ENCODE peak calls at places on chromosomes 11 and 22, in ten cellular contexts. One of them, this sample, is unnamed.

GRCh38 chr11:13341028-13341427 is 63.4 kb downstream of the BMAL1 start:
- DNase-seq in lower leg skin: no peak
- DNase-seq in fibroblast of mammary gland: no peak
- DNase-seq in GM10248: no peak
- DNase-seq in mucosa of descending colon: no peak
- DNase-seq in Calu3: no peak
- DNase-seq in cardiac fibroblast: no peak
- DNase-seq in GM06990: no peak
- DNase-seq in GM13977: no peak
- DNase-seq in fibroblast of the aortic adventitia: no peak
- DNase-seq in this sample: no peak

GRCh38 chr11:116891746-116892145 is 54.3 kb upstream of the APOA1 start:
- DNase-seq in lower leg skin: no peak
- DNase-seq in fibroblast of mammary gland: no peak
- DNase-seq in GM10248: no peak
- DNase-seq in mucosa of descending colon: no peak
- DNase-seq in Calu3: no peak
- DNase-seq in cardiac fibroblast: no peak
- DNase-seq in GM06990: no peak
- DNase-seq in GM13977: no peak
- DNase-seq in fibroblast of the aortic adventitia: no peak
- DNase-seq in this sample: no peak

GRCh38 chr11:117716652-117717440 is 80.2 kb downstream of the DSCAML1 start:
- DNase-seq in lower leg skin: no peak
- DNase-seq in fibroblast of mammary gland: no peak
- DNase-seq in GM10248: no peak
- DNase-seq in mucosa of descending colon: no peak
- DNase-seq in Calu3: no peak
- DNase-seq in cardiac fibroblast: no peak
- DNase-seq in GM06990: no peak
- DNase-seq in GM13977: no peak
- DNase-seq in fibroblast of the aortic adventitia: no peak
- DNase-seq in this sample: no peak

GRCh38 chr22:33563568-33563967 is 356.7 kb downstream of the LARGE1 start:
- DNase-seq in lower leg skin: no peak
- DNase-seq in fibroblast of mammary gland: no peak
- DNase-seq in GM10248: no peak
- DNase-seq in mucosa of descending colon: no peak
- DNase-seq in Calu3: no peak
- DNase-seq in cardiac fibroblast: no peak
- DNase-seq in GM06990: no peak
- DNase-seq in GM13977: no peak
- DNase-seq in fibroblast of the aortic adventitia: no peak
- DNase-seq in this sample: no peak

GRCh38 chr11:62536301-62536957 is 10.2 kb downstream of the AHNAK start:
- DNase-seq in lower leg skin: no peak
- DNase-seq in fibroblast of mammary gland: no peak
- DNase-seq in GM10248: no peak
- DNase-seq in mucosa of descending colon: no peak
- DNase-seq in Calu3: no peak
- DNase-seq in cardiac fibroblast: no peak
- DNase-seq in GM06990: no peak
- DNase-seq in GM13977: no peak
- DNase-seq in fibroblast of the aortic adventitia: no peak
- DNase-seq in this sample: no peak

GRCh38 chr11:7490054-7490453 is 4.7 kb downstream of the OLFML1 start:
- DNase-seq in lower leg skin: no peak
- DNase-seq in fibroblast of mammary gland: peak
- DNase-seq in GM10248: no peak
- DNase-seq in mucosa of descending colon: no peak
- DNase-seq in Calu3: no peak
- DNase-seq in cardiac fibroblast: peak
- DNase-seq in GM06990: no peak
- DNase-seq in GM13977: no peak
- DNase-seq in fibroblast of the aortic adventitia: peak
- DNase-seq in this sample: no peak

GRCh38 chr11:643849-644738 is 7.0 kb downstream of the DRD4 start:
- DNase-seq in lower leg skin: no peak
- DNase-seq in fibroblast of mammary gland: no peak
- DNase-seq in GM10248: no peak
- DNase-seq in mucosa of descending colon: no peak
- DNase-seq in Calu3: no peak
- DNase-seq in cardiac fibroblast: no peak
- DNase-seq in GM06990: no peak
- DNase-seq in GM13977: no peak
- DNase-seq in fibroblast of the aortic adventitia: no peak
- DNase-seq in this sample: peak

GRCh38 chr11:19872526-19873135 is 160.0 kb downstream of the NAV2 start:
- DNase-seq in lower leg skin: no peak
- DNase-seq in fibroblast of mammary gland: no peak
- DNase-seq in GM10248: no peak
- DNase-seq in mucosa of descending colon: no peak
- DNase-seq in Calu3: no peak
- DNase-seq in cardiac fibroblast: no peak
- DNase-seq in GM06990: no peak
- DNase-seq in GM13977: no peak
- DNase-seq in fibroblast of the aortic adventitia: no peak
- DNase-seq in this sample: no peak

GRCh38 chr11:14891143-14892035 is 642 bp downstream of the CYP2R1 start:
- DNase-seq in lower leg skin: peak
- DNase-seq in fibroblast of mammary gland: peak
- DNase-seq in GM10248: peak
- DNase-seq in mucosa of descending colon: peak
- DNase-seq in Calu3: peak
- DNase-seq in cardiac fibroblast: peak
- DNase-seq in GM06990: peak
- DNase-seq in GM13977: peak
- DNase-seq in fibroblast of the aortic adventitia: peak
- DNase-seq in this sample: peak

GRCh38 chr11:68038226-68038717 is 553 bp upstream of the TCIRG1 start:
- DNase-seq in lower leg skin: no peak
- DNase-seq in fibroblast of mammary gland: no peak
- DNase-seq in GM10248: no peak
- DNase-seq in mucosa of descending colon: peak
- DNase-seq in Calu3: no peak
- DNase-seq in cardiac fibroblast: no peak
- DNase-seq in GM06990: peak
- DNase-seq in GM13977: no peak
- DNase-seq in fibroblast of the aortic adventitia: no peak
- DNase-seq in this sample: no peak

GRCh38 chr11:85725510-85726258 is 39.7 kb upstream of the CCDC89 start:
- DNase-seq in lower leg skin: no peak
- DNase-seq in fibroblast of mammary gland: peak
- DNase-seq in GM10248: no peak
- DNase-seq in mucosa of descending colon: no peak
- DNase-seq in Calu3: no peak
- DNase-seq in cardiac fibroblast: peak
- DNase-seq in GM06990: no peak
- DNase-seq in GM13977: no peak
- DNase-seq in fibroblast of the aortic adventitia: peak
- DNase-seq in this sample: no peak

GRCh38 chr11:34281256-34281655 is 76.6 kb downstream of the ABTB2 start:
- DNase-seq in lower leg skin: no peak
- DNase-seq in fibroblast of mammary gland: no peak
- DNase-seq in GM10248: no peak
- DNase-seq in mucosa of descending colon: no peak
- DNase-seq in Calu3: no peak
- DNase-seq in cardiac fibroblast: no peak
- DNase-seq in GM06990: no peak
- DNase-seq in GM13977: no peak
- DNase-seq in fibroblast of the aortic adventitia: peak
- DNase-seq in this sample: no peak

DNA sequence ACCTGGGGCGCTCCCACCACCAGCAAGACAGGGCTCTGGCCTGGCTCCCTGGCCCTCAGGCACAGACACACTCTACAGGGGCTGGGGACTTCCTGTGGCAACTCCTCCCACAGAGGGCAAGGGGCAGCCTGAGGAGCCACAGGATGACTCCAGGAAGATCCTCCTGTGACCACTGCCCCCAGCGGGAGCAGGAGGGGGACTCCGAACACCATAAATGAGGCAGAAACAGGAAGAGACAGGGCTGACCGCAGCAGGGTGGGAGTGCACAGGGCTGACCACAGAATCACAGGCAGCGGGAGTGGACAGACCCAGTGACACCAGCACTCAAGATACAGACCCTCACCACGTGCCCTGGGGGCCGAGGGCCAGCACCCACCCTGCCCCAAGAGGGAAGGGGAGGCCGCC is 10.8 kb downstream of the ARAP1 start:
- DNase-seq in lower leg skin: no peak
- DNase-seq in fibroblast of mammary gland: no peak
- DNase-seq in GM10248: no peak
- DNase-seq in mucosa of descending colon: no peak
- DNase-seq in Calu3: no peak
- DNase-seq in cardiac fibroblast: no peak
- DNase-seq in GM06990: peak
- DNase-seq in GM13977: no peak
- DNase-seq in fibroblast of the aortic adventitia: no peak
- DNase-seq in this sample: no peak
- TF ChIP-seq CTCF in lower leg skin: no peak
- TF ChIP-seq CTCF in fibroblast of mammary gland: no peak
- TF ChIP-seq CTCF in GM10248: no peak
- TF ChIP-seq CTCF in mucosa of descending colon: no peak
- TF ChIP-seq CTCF in Calu3: no peak
- TF ChIP-seq CTCF in cardiac fibroblast: no peak
- TF ChIP-seq CTCF in GM06990: no peak
- TF ChIP-seq CTCF in GM13977: no peak
- TF ChIP-seq CTCF in fibroblast of the aortic adventitia: no peak
- TF ChIP-seq CTCF in this sample: no peak

DNA sequence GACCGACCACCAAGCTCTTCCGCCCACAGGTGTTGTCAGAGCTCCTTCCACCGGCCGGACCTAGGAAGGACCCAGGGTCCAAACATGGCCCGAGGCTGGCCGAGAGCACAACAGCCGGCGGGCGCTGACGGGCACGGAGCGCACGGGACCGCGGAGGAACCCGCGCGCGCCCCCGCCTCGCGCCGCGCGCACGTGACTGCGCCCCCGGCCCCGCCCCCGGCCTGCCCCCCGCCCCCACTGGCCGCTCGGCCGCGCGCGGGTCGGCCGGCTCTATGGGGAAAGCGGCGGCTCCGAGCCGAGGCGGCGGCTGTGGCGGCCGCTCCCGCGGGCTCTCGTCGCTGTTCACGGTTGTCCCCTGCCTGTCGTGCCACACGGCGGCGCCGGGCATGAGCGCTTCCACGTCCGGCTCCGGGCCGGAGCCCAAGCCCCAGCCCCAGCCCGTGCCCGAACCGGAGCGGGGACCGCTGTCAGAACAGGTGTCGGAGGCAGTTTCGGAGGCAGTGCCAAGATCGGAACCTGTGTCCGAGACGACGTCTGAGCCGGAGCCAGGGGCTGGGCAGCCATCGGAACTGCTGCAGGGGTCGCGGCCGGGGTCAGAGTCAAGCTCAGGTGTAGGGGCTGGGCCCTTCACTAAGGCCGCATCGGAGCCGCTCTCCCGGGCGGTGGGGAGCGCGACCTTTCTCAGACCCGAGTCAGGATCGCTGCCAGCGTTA is at the start of gene OSBP2:
- DNase-seq in lower leg skin: peak
- DNase-seq in fibroblast of mammary gland: no peak
- DNase-seq in GM10248: peak
- DNase-seq in mucosa of descending colon: peak
- DNase-seq in Calu3: peak
- DNase-seq in cardiac fibroblast: no peak
- DNase-seq in GM06990: peak
- DNase-seq in GM13977: peak
- DNase-seq in fibroblast of the aortic adventitia: no peak
- DNase-seq in this sample: peak
- TF ChIP-seq CTCF in lower leg skin: no peak
- TF ChIP-seq CTCF in fibroblast of mammary gland: no peak
- TF ChIP-seq CTCF in GM10248: no peak
- TF ChIP-seq CTCF in mucosa of descending colon: no peak
- TF ChIP-seq CTCF in Calu3: no peak
- TF ChIP-seq CTCF in cardiac fibroblast: no peak
- TF ChIP-seq CTCF in GM06990: no peak
- TF ChIP-seq CTCF in GM13977: peak
- TF ChIP-seq CTCF in fibroblast of the aortic adventitia: no peak
- TF ChIP-seq CTCF in this sample: no peak

DNA sequence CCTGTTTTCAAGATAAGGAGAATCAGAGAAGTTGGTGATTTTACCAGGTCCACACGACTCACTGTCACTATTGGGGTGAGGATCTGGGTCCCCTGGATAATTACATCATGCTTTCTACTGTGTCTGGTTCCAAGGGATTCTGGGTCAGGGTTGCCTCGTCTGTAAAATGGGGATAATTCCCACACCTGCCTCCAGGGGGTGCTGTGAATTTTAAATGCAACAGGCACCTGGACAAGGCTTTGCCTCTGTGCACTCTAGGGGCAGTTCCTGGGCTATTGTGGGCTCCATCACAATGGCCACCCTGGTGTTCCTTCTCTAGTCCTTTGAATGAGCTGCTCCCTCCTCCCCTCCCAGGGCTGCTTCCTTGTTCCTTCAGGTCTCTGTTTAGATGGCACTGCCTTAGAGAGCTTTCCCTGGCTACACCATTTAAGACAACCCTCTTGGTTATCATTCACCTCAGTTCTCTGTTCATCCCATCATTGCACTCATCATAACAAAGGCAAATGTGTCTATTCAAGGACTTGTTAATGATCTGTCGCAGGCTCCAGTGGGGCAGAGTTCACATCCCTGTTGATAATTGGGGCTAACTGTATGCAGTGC is 178.6 kb downstream of the MIAT start:
- DNase-seq in lower leg skin: peak
- DNase-seq in fibroblast of mammary gland: peak
- DNase-seq in GM10248: peak
- DNase-seq in mucosa of descending colon: peak
- DNase-seq in Calu3: peak
- DNase-seq in cardiac fibroblast: peak
- DNase-seq in GM06990: peak
- DNase-seq in GM13977: peak
- DNase-seq in fibroblast of the aortic adventitia: peak
- DNase-seq in this sample: no peak
- TF ChIP-seq CTCF in lower leg skin: no peak
- TF ChIP-seq CTCF in fibroblast of mammary gland: peak
- TF ChIP-seq CTCF in GM10248: peak
- TF ChIP-seq CTCF in mucosa of descending colon: peak
- TF ChIP-seq CTCF in Calu3: peak
- TF ChIP-seq CTCF in cardiac fibroblast: peak
- TF ChIP-seq CTCF in GM06990: peak
- TF ChIP-seq CTCF in GM13977: peak
- TF ChIP-seq CTCF in fibroblast of the aortic adventitia: peak
- TF ChIP-seq CTCF in this sample: peak

DNA sequence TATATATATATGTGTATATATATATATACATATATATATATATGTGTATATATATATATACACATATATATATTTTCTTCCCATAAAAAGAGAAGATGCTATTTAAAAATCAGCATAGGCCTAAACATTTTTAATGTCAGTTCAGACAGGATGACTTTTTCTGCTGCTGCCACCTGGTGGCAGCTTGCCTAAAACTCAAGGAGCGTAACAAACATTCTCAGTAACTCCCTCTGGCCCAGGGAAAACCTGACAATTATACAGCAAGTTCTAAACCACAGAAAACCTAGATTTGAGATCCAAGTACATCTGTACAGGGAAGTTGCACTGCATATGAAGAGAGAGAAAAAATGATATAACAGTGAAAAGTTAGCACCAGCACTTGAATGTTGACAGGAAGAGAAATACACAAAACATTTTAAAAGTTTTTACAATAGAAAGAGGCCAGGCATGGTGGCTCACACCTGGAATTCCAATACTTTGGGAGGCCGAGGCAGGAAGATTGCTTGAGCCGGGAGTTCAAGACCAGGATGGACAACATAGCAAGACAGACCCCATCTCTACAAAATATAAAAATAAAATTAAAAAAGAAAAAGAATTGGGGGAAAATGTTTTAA is 16.6 kb downstream of the OR8A1 start:
- DNase-seq in lower leg skin: peak
- DNase-seq in fibroblast of mammary gland: peak
- DNase-seq in GM10248: peak
- DNase-seq in mucosa of descending colon: peak
- DNase-seq in Calu3: peak
- DNase-seq in cardiac fibroblast: peak
- DNase-seq in GM06990: no peak
- DNase-seq in GM13977: peak
- DNase-seq in fibroblast of the aortic adventitia: peak
- DNase-seq in this sample: no peak
- TF ChIP-seq CTCF in lower leg skin: no peak
- TF ChIP-seq CTCF in fibroblast of mammary gland: peak
- TF ChIP-seq CTCF in GM10248: peak
- TF ChIP-seq CTCF in mucosa of descending colon: peak
- TF ChIP-seq CTCF in Calu3: peak
- TF ChIP-seq CTCF in cardiac fibroblast: peak
- TF ChIP-seq CTCF in GM06990: peak
- TF ChIP-seq CTCF in GM13977: peak
- TF ChIP-seq CTCF in fibroblast of the aortic adventitia: peak
- TF ChIP-seq CTCF in this sample: peak

This sample was measured in osteocyte.